ENCODE peak calls at places on chromosome 4, in four cellular contexts. X is BE2C, L is K562, M is GM12865. U is an unnamed sample.

GRCh38 chr4:24080871-24081270 is 191.0 kb upstream of the PPARGC1A start:
- DNase-seq in X (no peak), L (no peak), M (no peak), U (no peak)

GRCh38 chr4:45467157-45467556 is 656.7 kb downstream of the GABRG1 start:
- DNase-seq in X (no peak), L (no peak), M (no peak), U (no peak)

GRCh38 chr4:120724656-120725055 is 197.9 kb downstream of the PRDM5 start:
- DNase-seq in X (no peak), L (no peak), M (no peak), U (no peak)

GRCh38 chr4:161583549-161583948 is 580.3 kb downstream of the FSTL5 start:
- DNase-seq in X (no peak), L (no peak), M (no peak), U (no peak)

GRCh38 chr4:156941940-156942548 is 29.6 kb downstream of the PDGFC start:
- DNase-seq in X (no peak), L (no peak), M (no peak), U (no peak)

GRCh38 chr4:154961263-154961662 is 180.2 kb downstream of the RBM46 start:
- DNase-seq in X (no peak), L (no peak), M (peak), U (no peak)

GRCh38 chr4:105184316-105184988 is 37.8 kb downstream of the TET2 start:
- DNase-seq in X (no peak), L (no peak), M (no peak), U (no peak)

GRCh38 chr4:6408263-6408662 is 64.2 kb downstream of the PPP2R2C start:
- DNase-seq in X (peak), L (peak), M (no peak), U (no peak)

GRCh38 chr4:70619288-70619687 is 9.3 kb upstream of the ENAM start:
- DNase-seq in X (no peak), L (no peak), M (no peak), U (no peak)

GRCh38 chr4:125951275-125951887 is 636.6 kb downstream of the FAT4 start:
- DNase-seq in X (no peak), L (no peak), M (no peak), U (no peak)

GRCh38 chr4:6986067-6986780 is 56.9 kb upstream of the TADA2B start:
- DNase-seq in X (peak), L (peak), M (no peak), U (no peak)

GRCh38 chr4:2417765-2418651 is at the start of gene ZFYVE28:
- DNase-seq in X (no peak), L (peak), M (no peak), U (no peak)

GRCh38 chr4:105277702-105278101 is 131.0 kb downstream of the TET2 start:
- DNase-seq in X (no peak), L (no peak), M (no peak), U (no peak)

GRCh38 chr4:115851918-115852766 is 738.7 kb upstream of the NDST4 start:
- DNase-seq in X (peak), L (peak), M (peak), U (peak)
- TF ChIP-seq CTCF in X (peak), L (peak), M (peak), U (peak)

DNA sequence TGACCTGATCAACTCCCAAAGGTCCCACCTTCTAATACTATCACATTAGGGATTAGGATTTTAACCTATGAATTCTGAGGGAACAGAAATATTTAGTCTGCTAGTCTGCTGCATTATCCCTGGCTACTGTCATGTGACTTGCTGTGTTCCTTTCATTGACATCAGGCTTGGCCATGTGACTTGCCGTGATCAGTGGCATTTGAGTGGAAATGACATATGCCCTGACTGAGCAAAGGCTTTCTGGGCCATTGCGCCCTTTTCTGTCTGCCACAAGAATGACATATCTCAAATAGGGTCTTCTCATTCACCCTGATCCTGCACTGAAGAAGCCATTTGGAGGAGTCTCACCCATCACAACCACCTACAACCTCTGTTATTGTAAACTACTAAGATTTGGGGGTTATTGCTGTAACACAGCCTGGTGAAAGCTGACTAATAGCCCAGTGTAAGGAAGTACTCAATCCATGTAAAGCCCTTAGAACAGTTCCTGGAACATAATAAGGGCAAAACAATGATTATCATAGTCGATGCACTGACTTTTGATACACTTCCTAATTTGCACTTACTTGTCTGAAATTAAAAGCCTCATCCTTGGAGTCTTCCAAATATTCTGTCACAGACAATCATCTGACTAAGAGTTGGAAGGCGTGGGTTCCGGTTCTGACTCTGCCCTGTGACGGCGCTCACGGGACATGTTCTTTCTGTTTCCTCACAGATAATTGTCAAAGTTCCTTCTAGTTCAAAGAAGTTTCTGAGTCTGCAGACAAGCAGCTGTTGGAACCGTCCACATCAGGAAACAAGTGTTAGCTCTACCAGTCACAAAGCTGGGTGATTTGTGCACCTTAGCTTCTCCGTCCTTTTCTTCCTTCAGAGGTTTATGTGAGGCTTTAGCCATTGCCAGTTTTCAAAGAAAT is 33.2 kb upstream of the RASGEF1B start:
- DNase-seq in X (no peak), L (no peak), M (peak), U (peak)
- TF ChIP-seq CTCF in X (no peak), L (no peak), M (no peak), U (no peak)

GRCh38 chr4:13953083-13953482 is 325.6 kb upstream of the BOD1L1 start:
- DNase-seq in X (no peak), L (no peak), M (no peak), U (no peak)
- TF ChIP-seq CTCF in X (no peak), L (no peak), M (no peak), U (no peak)

DNA sequence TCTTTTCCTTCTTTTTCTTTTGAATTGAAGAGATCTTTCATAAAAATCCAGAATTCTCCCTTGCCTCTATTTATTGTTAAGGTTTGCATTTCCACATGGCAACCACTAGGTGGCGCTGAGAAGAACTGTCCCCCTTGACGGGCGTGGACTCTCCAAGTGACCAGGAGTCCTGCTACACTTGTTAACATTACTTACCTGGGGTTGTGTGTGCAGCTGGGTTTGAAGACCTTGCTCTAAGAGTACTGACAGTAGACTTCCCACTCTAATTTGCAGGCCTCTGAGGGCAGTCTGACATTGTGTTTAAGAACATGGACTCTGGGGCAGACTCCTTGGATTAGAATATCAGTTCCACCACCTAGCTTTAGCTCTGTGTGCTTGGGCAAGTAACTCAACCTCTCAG is 52.8 kb downstream of the GPRIN3 start:
- DNase-seq in X (peak), L (peak), M (peak), U (peak)
- TF ChIP-seq CTCF in X (peak), L (peak), M (peak), U (peak)

DNA sequence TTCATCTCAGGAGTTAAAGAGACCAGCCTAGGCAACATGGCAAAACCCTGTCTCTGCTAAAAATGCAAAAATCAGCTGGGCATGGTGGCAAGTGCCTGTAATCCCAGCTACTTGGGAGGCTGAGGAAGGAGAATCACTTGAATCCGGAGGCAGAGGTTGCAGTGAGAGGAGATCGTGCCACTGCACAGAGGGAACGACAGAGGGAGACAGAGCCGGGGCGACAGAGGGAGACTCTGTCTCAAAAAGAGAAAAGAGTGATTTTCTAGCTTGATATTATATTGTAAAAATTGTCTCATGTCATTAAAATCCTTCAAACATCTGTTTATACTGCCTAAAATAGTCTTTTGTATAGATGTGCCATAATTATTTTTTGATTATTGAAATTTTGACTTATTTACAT is 225.4 kb upstream of the AGA start:
- DNase-seq in X (no peak), L (no peak), M (no peak), U (no peak)
- TF ChIP-seq CTCF in X (peak), L (peak), M (peak), U (no peak)